ENCODE peak calls at places on chromosomes 16 and 17, in eight cellular contexts. Q is stomach, I is AG09309, P is progenitor cell of endocrine pancreas, B is B cell, S is AG04450, L is neural progenitor cell, O is tibial artery. V is an unnamed sample.
A peak's percentile ranks its signal among the peaks of the same experiment; 100 is the strongest.

GRCh38 chr17:11624968-11625367 is 26.7 kb downstream of the DNAH9 start:
- DNase-seq in Q (no peak), P (no peak), I (no peak), S (no peak), B (no peak), O (no peak), L (no peak), V (no peak)

GRCh38 chr17:1146551-1147265 is 33.1 kb downstream of the ABR start:
- DNase-seq in Q (no peak), L (no peak), B (no peak), I (no peak), P (no peak), O (no peak), S (no peak), V (no peak)

GRCh38 chr16:54542805-54543504 is 256.4 kb upstream of the IRX3 start:
- DNase-seq in B (no peak), Q (no peak), L (no peak), S (no peak), P (no peak), I (no peak), O (no peak), V (no peak)

GRCh38 chr16:85636234-85636812 is 23.2 kb downstream of the GSE1 start:
- DNase-seq in B (no peak), I (no peak), L (no peak), S (no peak), Q (no peak), O (no peak), P (no peak), V (no peak)

GRCh38 chr16:64309398-64310110 is 812.3 kb downstream of the CDH11 start:
- DNase-seq in L (no peak), I (no peak), P (no peak), B (no peak), O (no peak), S (no peak), Q (no peak), V (no peak)

GRCh38 chr17:3527896-3528603 is 29.6 kb downstream of the TRPV3 start:
- DNase-seq in I (no peak), O (peak; percentile 33), S (no peak), P (no peak), B (no peak), Q (no peak), L (no peak), V (no peak)

GRCh38 chr16:12896562-12896961 is 4.8 kb upstream of the SHISA9 start:
- DNase-seq in L (peak; percentile 75), I (no peak), O (no peak), S (no peak), P (no peak), B (no peak), Q (no peak), V (no peak)

GRCh38 chr17:74408262-74408661 is 23.6 kb upstream of the GPRC5C start:
- DNase-seq in B (no peak), Q (peak; percentile 65), S (no peak), O (no peak), P (no peak), I (no peak), L (no peak), V (no peak)

GRCh38 chr17:6374271-6374691 is 60.6 kb downstream of the AIPL1 start:
- DNase-seq in L (peak; percentile 18), I (no peak), Q (no peak), S (no peak), O (no peak), P (no peak), B (no peak), V (no peak)

GRCh38 chr17:63406689-63407330 is 39.3 kb downstream of the CYB561 start:
- DNase-seq in O (no peak), L (peak; percentile 92), I (peak; percentile 78), Q (peak; percentile 75), B (peak; percentile 75), P (peak; percentile 56), S (peak; percentile 84), V (peak; percentile 57)

GRCh38 chr17:40532520-40533253 is 31.3 kb upstream of the TNS4 start:
- DNase-seq in I (no peak), P (no peak), B (no peak), S (no peak), L (no peak), O (no peak), Q (no peak), V (peak; percentile 7)

GRCh38 chr16:22213801-22214200 is 7.7 kb downstream of the EEF2K start:
- DNase-seq in O (no peak), Q (no peak), L (no peak), P (no peak), I (no peak), S (no peak), B (no peak), V (no peak)

GRCh38 chr17:82878545-82878944 is 38.7 kb upstream of the ZNF750 start:
- DNase-seq in L (no peak), I (no peak), S (no peak), P (no peak), B (no peak), O (no peak), Q (no peak), V (peak; percentile 35)

GRCh38 chr17:40075216-40076100 is 12.7 kb downstream of the THRA start:
- DNase-seq in B (peak; percentile 66), O (peak; percentile 97), I (no peak), P (peak; percentile 63), Q (peak; percentile 94), L (peak; percentile 86), S (no peak), V (peak; percentile 75)

GRCh38 chr17:81230043-81230820 is 7.5 kb upstream of the CEP131 start:
- DNase-seq in L (no peak), O (peak; percentile 66), I (no peak), S (no peak), Q (no peak), B (no peak), P (no peak), V (no peak)

GRCh38 chr17:2003525-2003924 is 21.6 kb downstream of the RTN4RL1 start:
- DNase-seq in O (no peak), S (no peak), I (no peak), Q (no peak), L (no peak), P (no peak), B (no peak), V (no peak)

GRCh38 chr17:72850410-72850809 is 242.1 kb downstream of the SLC39A11 start:
- DNase-seq in I (peak; percentile 38), L (no peak), Q (no peak), S (peak; percentile 46), P (no peak), O (no peak), B (no peak), V (no peak)

GRCh38 chr17:72726936-72727335 is 365.6 kb downstream of the SLC39A11 start:
- DNase-seq in S (no peak), B (peak; percentile 56), L (no peak), O (no peak), Q (no peak), I (no peak), P (no peak), V (no peak)

GRCh38 chr17:27585153-27585681 is 45.8 kb upstream of the LGALS9 start:
- DNase-seq in B (peak; percentile 50), O (no peak), I (no peak), P (no peak), Q (no peak), S (no peak), L (no peak), V (no peak)

GRCh38 chr17:45425125-45425983 is 7.3 kb downstream of the ARHGAP27 start:
- DNase-seq in I (peak; percentile 10), L (peak; percentile 87), P (peak; percentile 66), O (no peak), B (peak; percentile 27), S (peak; percentile 50), Q (peak; percentile 92), V (peak; percentile 46)
- TF ChIP-seq CTCF in I (peak; percentile 54), L (peak; percentile 70), P (peak; percentile 50), O (no peak), B (no peak), S (peak; percentile 71), Q (no peak), V (peak; percentile 54)

GRCh38 chr16:65524231-65524630 is 402.4 kb upstream of the CDH11 start:
- DNase-seq in Q (no peak), I (no peak), P (no peak), B (no peak), O (no peak), S (no peak), L (no peak), V (no peak)

GRCh38 chr16:65524997-65525396 is 403.1 kb upstream of the CDH11 start:
- DNase-seq in S (peak; percentile 67), P (no peak), Q (no peak), I (no peak), L (no peak), O (no peak), B (no peak), V (no peak)

GRCh38 chr16:65522412-65522811 is 400.5 kb upstream of the CDH11 start:
- DNase-seq in L (no peak), O (no peak), I (no peak), Q (no peak), S (no peak), P (no peak), B (no peak), V (no peak)

GRCh38 chr16:65523258-65523950 is 401.5 kb upstream of the CDH11 start:
- DNase-seq in I (no peak), P (no peak), Q (no peak), S (no peak), B (no peak), O (no peak), L (peak; percentile 43), V (no peak)

GRCh38 chr16:65525743-65526142 is 403.9 kb upstream of the CDH11 start:
- DNase-seq in Q (no peak), L (no peak), P (no peak), I (no peak), B (no peak), S (no peak), O (no peak), V (no peak)
- TF ChIP-seq CTCF in Q (no peak), L (no peak), P (peak; percentile 21), I (no peak), B (no peak), S (peak; percentile 11), O (no peak), V (no peak)

DNA sequence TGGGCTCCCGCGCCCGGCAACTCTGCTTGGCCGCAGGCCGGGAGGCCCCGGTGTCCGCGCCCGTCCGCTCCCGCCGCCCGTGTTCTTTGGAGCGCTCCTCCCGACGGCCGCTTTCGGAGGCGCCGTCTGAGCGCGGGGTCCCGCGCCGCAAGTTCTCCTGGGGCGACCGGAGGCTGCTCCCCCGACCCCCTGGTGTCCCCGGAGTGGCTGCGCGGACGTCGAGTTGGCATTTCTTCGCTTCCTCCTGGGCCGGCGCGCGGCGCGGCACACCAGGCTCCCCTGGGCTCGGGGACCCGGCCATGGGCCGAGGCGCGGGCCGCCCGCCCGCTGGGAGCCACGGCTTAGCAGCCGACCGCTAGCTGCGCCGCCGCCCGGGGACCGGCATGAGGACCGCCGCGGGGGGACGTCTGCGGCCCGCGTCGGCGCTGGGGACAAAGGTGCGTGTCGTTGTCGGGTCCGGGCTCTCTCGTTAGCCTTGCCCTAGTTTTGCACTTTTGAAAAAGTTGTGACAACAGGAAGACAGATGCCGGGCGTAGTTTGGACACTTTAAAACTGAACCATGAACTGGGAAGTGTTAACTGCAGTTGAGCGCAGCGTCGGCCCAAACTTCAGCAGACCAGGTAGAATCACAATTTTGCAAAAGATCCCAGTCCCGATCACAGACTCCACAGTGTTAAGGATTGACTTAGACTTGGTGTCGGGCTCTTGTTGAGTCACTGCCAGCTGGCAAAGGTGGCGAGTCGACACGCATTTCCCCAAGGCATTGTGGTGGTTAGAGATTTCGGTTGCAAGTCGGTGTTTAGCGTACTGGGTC is 700 bp downstream of the UBN1 start:
- DNase-seq in S (no peak), B (peak; percentile 64), P (peak; percentile 20), Q (peak; percentile 73), O (peak; percentile 82), I (peak; percentile 8), L (peak; percentile 75), V (no peak)
- TF ChIP-seq CTCF in S (no peak), B (no peak), P (peak; percentile 14), Q (no peak), O (no peak), I (no peak), L (no peak), V (no peak)

GRCh38 chr17:68863091-68863652 is 92.0 kb downstream of the ABCA8 start:
- DNase-seq in S (no peak), L (no peak), Q (no peak), P (no peak), O (no peak), I (no peak), B (no peak), V (no peak)
- TF ChIP-seq CTCF in S (no peak), L (peak; percentile 16), Q (no peak), P (no peak), O (no peak), I (no peak), B (no peak), V (no peak)

V was measured in CD14-positive monocyte.